ENCODE peak calls at places on chromosomes 12 and 14, in ten cellular contexts. One of them, this sample, is unnamed.

GRCh38 chr14:101119830-101120571 is 216.5 kb upstream of the RTL1 start:
- DNase-seq in ovary: no peak
- DNase-seq in brain microvascular endothelial cell: no peak
- DNase-seq in GM12865: no peak
- DNase-seq in breast epithelium: no peak
- DNase-seq in CD8-positive, alpha-beta T cell: no peak
- DNase-seq in fibroblast of mammary gland: peak
- DNase-seq in uterus: peak
- DNase-seq in fibroblast of pulmonary artery: no peak
- DNase-seq in astrocyte: no peak
- DNase-seq in this sample: no peak

GRCh38 chr12:87728936-87729593 is 300.1 kb downstream of the C12orf50 start:
- DNase-seq in astrocyte: peak
- DNase-seq in fibroblast of mammary gland: no peak
- DNase-seq in ovary: no peak
- DNase-seq in uterus: no peak
- DNase-seq in fibroblast of pulmonary artery: no peak
- DNase-seq in CD8-positive, alpha-beta T cell: no peak
- DNase-seq in brain microvascular endothelial cell: no peak
- DNase-seq in breast epithelium: no peak
- DNase-seq in GM12865: no peak
- DNase-seq in this sample: peak

GRCh38 chr12:2214411-2214810 is 161.6 kb downstream of the CACNA1C start:
- DNase-seq in brain microvascular endothelial cell: no peak
- DNase-seq in GM12865: no peak
- DNase-seq in astrocyte: no peak
- DNase-seq in uterus: no peak
- DNase-seq in breast epithelium: no peak
- DNase-seq in fibroblast of mammary gland: peak
- DNase-seq in fibroblast of pulmonary artery: no peak
- DNase-seq in ovary: no peak
- DNase-seq in CD8-positive, alpha-beta T cell: no peak
- DNase-seq in this sample: no peak

GRCh38 chr12:105271364-105271763 is 35.4 kb upstream of the APPL2 start:
- DNase-seq in ovary: no peak
- DNase-seq in uterus: no peak
- DNase-seq in CD8-positive, alpha-beta T cell: no peak
- DNase-seq in fibroblast of mammary gland: no peak
- DNase-seq in brain microvascular endothelial cell: no peak
- DNase-seq in breast epithelium: no peak
- DNase-seq in fibroblast of pulmonary artery: no peak
- DNase-seq in GM12865: no peak
- DNase-seq in astrocyte: no peak
- DNase-seq in this sample: no peak

GRCh38 chr12:4781212-4781611 is 61.0 kb downstream of the GALNT8 start:
- DNase-seq in uterus: no peak
- DNase-seq in CD8-positive, alpha-beta T cell: no peak
- DNase-seq in breast epithelium: no peak
- DNase-seq in GM12865: no peak
- DNase-seq in ovary: no peak
- DNase-seq in astrocyte: no peak
- DNase-seq in fibroblast of pulmonary artery: no peak
- DNase-seq in brain microvascular endothelial cell: no peak
- DNase-seq in fibroblast of mammary gland: no peak
- DNase-seq in this sample: no peak

GRCh38 chr12:101045486-101046474 is 164.3 kb downstream of the SLC5A8 start:
- DNase-seq in fibroblast of mammary gland: peak
- DNase-seq in brain microvascular endothelial cell: no peak
- DNase-seq in GM12865: no peak
- DNase-seq in astrocyte: peak
- DNase-seq in CD8-positive, alpha-beta T cell: no peak
- DNase-seq in breast epithelium: no peak
- DNase-seq in ovary: peak
- DNase-seq in fibroblast of pulmonary artery: peak
- DNase-seq in uterus: no peak
- DNase-seq in this sample: no peak

GRCh38 chr12:53195516-53196420 is 11.3 kb downstream of the ITGB7 start:
- DNase-seq in fibroblast of mammary gland: peak
- DNase-seq in GM12865: no peak
- DNase-seq in CD8-positive, alpha-beta T cell: no peak
- DNase-seq in brain microvascular endothelial cell: no peak
- DNase-seq in ovary: no peak
- DNase-seq in astrocyte: no peak
- DNase-seq in uterus: no peak
- DNase-seq in fibroblast of pulmonary artery: no peak
- DNase-seq in breast epithelium: peak
- DNase-seq in this sample: no peak

GRCh38 chr12:3055712-3056467 is 21.3 kb upstream of the TSPAN9 start:
- DNase-seq in uterus: peak
- DNase-seq in breast epithelium: no peak
- DNase-seq in GM12865: no peak
- DNase-seq in astrocyte: peak
- DNase-seq in fibroblast of mammary gland: no peak
- DNase-seq in CD8-positive, alpha-beta T cell: no peak
- DNase-seq in fibroblast of pulmonary artery: no peak
- DNase-seq in ovary: peak
- DNase-seq in brain microvascular endothelial cell: no peak
- DNase-seq in this sample: no peak

GRCh38 chr14:41505491-41505890 is 101.2 kb upstream of the LRFN5 start:
- DNase-seq in GM12865: no peak
- DNase-seq in ovary: no peak
- DNase-seq in fibroblast of pulmonary artery: peak
- DNase-seq in breast epithelium: no peak
- DNase-seq in astrocyte: no peak
- DNase-seq in fibroblast of mammary gland: no peak
- DNase-seq in brain microvascular endothelial cell: no peak
- DNase-seq in CD8-positive, alpha-beta T cell: no peak
- DNase-seq in uterus: no peak
- DNase-seq in this sample: no peak

GRCh38 chr14:101948666-101949205 is 15.6 kb upstream of the DYNC1H1 start:
- DNase-seq in uterus: no peak
- DNase-seq in CD8-positive, alpha-beta T cell: no peak
- DNase-seq in ovary: no peak
- DNase-seq in astrocyte: no peak
- DNase-seq in brain microvascular endothelial cell: no peak
- DNase-seq in fibroblast of pulmonary artery: no peak
- DNase-seq in breast epithelium: peak
- DNase-seq in GM12865: no peak
- DNase-seq in fibroblast of mammary gland: no peak
- DNase-seq in this sample: no peak

GRCh38 chr14:99125616-99126431 is 146.2 kb downstream of the BCL11B start:
- DNase-seq in breast epithelium: no peak
- DNase-seq in fibroblast of pulmonary artery: no peak
- DNase-seq in brain microvascular endothelial cell: no peak
- DNase-seq in fibroblast of mammary gland: no peak
- DNase-seq in CD8-positive, alpha-beta T cell: no peak
- DNase-seq in uterus: no peak
- DNase-seq in astrocyte: no peak
- DNase-seq in GM12865: no peak
- DNase-seq in ovary: no peak
- DNase-seq in this sample: no peak

DNA sequence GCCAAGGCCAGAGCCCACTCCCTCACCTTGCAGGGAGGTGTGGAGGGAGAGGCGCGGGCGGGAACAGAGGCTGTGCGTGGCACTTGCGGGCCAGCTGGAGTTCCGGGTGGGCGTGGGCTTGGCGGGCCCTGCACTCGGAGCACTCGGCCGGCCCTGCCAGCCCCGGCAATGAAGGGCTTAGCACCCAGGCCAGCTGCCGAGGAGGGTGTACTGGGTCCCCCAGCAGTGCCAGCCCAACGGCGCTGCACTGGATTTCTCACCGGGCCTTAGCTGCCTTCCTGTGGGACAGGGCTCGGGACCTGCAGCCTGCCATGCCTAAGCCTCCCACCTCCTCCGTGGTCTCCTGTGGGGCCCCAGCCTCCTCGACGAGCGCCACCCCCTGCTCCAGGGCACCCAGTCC is 107.5 kb downstream of the FAR2 start:
- DNase-seq in breast epithelium: no peak
- DNase-seq in astrocyte: no peak
- DNase-seq in GM12865: no peak
- DNase-seq in uterus: no peak
- DNase-seq in fibroblast of mammary gland: no peak
- DNase-seq in ovary: no peak
- DNase-seq in CD8-positive, alpha-beta T cell: no peak
- DNase-seq in fibroblast of pulmonary artery: no peak
- DNase-seq in brain microvascular endothelial cell: no peak
- DNase-seq in this sample: no peak
- TF ChIP-seq CTCF in breast epithelium: no peak
- TF ChIP-seq CTCF in astrocyte: no peak
- TF ChIP-seq CTCF in GM12865: no peak
- TF ChIP-seq CTCF in uterus: no peak
- TF ChIP-seq CTCF in fibroblast of mammary gland: no peak
- TF ChIP-seq CTCF in ovary: no peak
- TF ChIP-seq CTCF in CD8-positive, alpha-beta T cell: no peak
- TF ChIP-seq CTCF in fibroblast of pulmonary artery: no peak
- TF ChIP-seq CTCF in brain microvascular endothelial cell: no peak
- TF ChIP-seq CTCF in this sample: no peak

GRCh38 chr12:111424793-111425251 is 19.1 kb downstream of the SH2B3 start:
- DNase-seq in fibroblast of mammary gland: no peak
- DNase-seq in breast epithelium: no peak
- DNase-seq in GM12865: no peak
- DNase-seq in astrocyte: no peak
- DNase-seq in uterus: no peak
- DNase-seq in CD8-positive, alpha-beta T cell: no peak
- DNase-seq in brain microvascular endothelial cell: no peak
- DNase-seq in fibroblast of pulmonary artery: no peak
- DNase-seq in ovary: no peak
- DNase-seq in this sample: no peak
- TF ChIP-seq CTCF in fibroblast of mammary gland: no peak
- TF ChIP-seq CTCF in breast epithelium: no peak
- TF ChIP-seq CTCF in GM12865: peak
- TF ChIP-seq CTCF in astrocyte: no peak
- TF ChIP-seq CTCF in uterus: no peak
- TF ChIP-seq CTCF in CD8-positive, alpha-beta T cell: no peak
- TF ChIP-seq CTCF in brain microvascular endothelial cell: peak
- TF ChIP-seq CTCF in fibroblast of pulmonary artery: no peak
- TF ChIP-seq CTCF in ovary: no peak
- TF ChIP-seq CTCF in this sample: peak

GRCh38 chr14:28762290-28762948 is 4.2 kb upstream of the FOXG1 start:
- DNase-seq in GM12865: no peak
- DNase-seq in CD8-positive, alpha-beta T cell: no peak
- DNase-seq in ovary: no peak
- DNase-seq in astrocyte: no peak
- DNase-seq in fibroblast of pulmonary artery: no peak
- DNase-seq in uterus: no peak
- DNase-seq in breast epithelium: no peak
- DNase-seq in brain microvascular endothelial cell: no peak
- DNase-seq in fibroblast of mammary gland: no peak
- DNase-seq in this sample: no peak
- TF ChIP-seq CTCF in GM12865: no peak
- TF ChIP-seq CTCF in CD8-positive, alpha-beta T cell: no peak
- TF ChIP-seq CTCF in ovary: no peak
- TF ChIP-seq CTCF in astrocyte: no peak
- TF ChIP-seq CTCF in fibroblast of pulmonary artery: no peak
- TF ChIP-seq CTCF in uterus: no peak
- TF ChIP-seq CTCF in breast epithelium: no peak
- TF ChIP-seq CTCF in brain microvascular endothelial cell: no peak
- TF ChIP-seq CTCF in fibroblast of mammary gland: no peak
- TF ChIP-seq CTCF in this sample: no peak

GRCh38 chr14:106518054-106518943 is 991.9 kb downstream of the TMEM121 start:
- DNase-seq in uterus: peak
- DNase-seq in GM12865: peak
- DNase-seq in astrocyte: no peak
- DNase-seq in brain microvascular endothelial cell: no peak
- DNase-seq in CD8-positive, alpha-beta T cell: peak
- DNase-seq in ovary: no peak
- DNase-seq in fibroblast of pulmonary artery: no peak
- DNase-seq in breast epithelium: no peak
- DNase-seq in fibroblast of mammary gland: no peak
- DNase-seq in this sample: no peak
- TF ChIP-seq CTCF in uterus: peak
- TF ChIP-seq CTCF in GM12865: peak
- TF ChIP-seq CTCF in astrocyte: no peak
- TF ChIP-seq CTCF in brain microvascular endothelial cell: no peak
- TF ChIP-seq CTCF in CD8-positive, alpha-beta T cell: peak
- TF ChIP-seq CTCF in ovary: no peak
- TF ChIP-seq CTCF in fibroblast of pulmonary artery: no peak
- TF ChIP-seq CTCF in breast epithelium: no peak
- TF ChIP-seq CTCF in fibroblast of mammary gland: no peak
- TF ChIP-seq CTCF in this sample: no peak

GRCh38 chr12:47775100-47775911 is 2.3 kb downstream of the SLC48A1 start:
- DNase-seq in fibroblast of mammary gland: peak
- DNase-seq in uterus: no peak
- DNase-seq in ovary: peak
- DNase-seq in breast epithelium: no peak
- DNase-seq in brain microvascular endothelial cell: no peak
- DNase-seq in astrocyte: peak
- DNase-seq in fibroblast of pulmonary artery: peak
- DNase-seq in GM12865: peak
- DNase-seq in CD8-positive, alpha-beta T cell: no peak
- DNase-seq in this sample: no peak
- TF ChIP-seq CTCF in fibroblast of mammary gland: no peak
- TF ChIP-seq CTCF in uterus: no peak
- TF ChIP-seq CTCF in ovary: no peak
- TF ChIP-seq CTCF in breast epithelium: no peak
- TF ChIP-seq CTCF in brain microvascular endothelial cell: no peak
- TF ChIP-seq CTCF in astrocyte: no peak
- TF ChIP-seq CTCF in fibroblast of pulmonary artery: no peak
- TF ChIP-seq CTCF in GM12865: no peak
- TF ChIP-seq CTCF in CD8-positive, alpha-beta T cell: no peak
- TF ChIP-seq CTCF in this sample: no peak